ENCODE peak calls at places on chromosomes 4 and X, in five cellular contexts. One of them, this sample, is unnamed.

GRCh38 chr4:41749650-41750049 is 1.1 kb upstream of the PHOX2B start:
- DNase-seq in K562: no peak
- DNase-seq in breast epithelium: no peak
- DNase-seq in uterus: no peak
- DNase-seq in coronary artery: no peak
- DNase-seq in this sample: no peak

GRCh38 chrX:110081740-110082139 is 78.8 kb downstream of the TMEM164 start:
- DNase-seq in breast epithelium: no peak
- DNase-seq in K562: no peak
- DNase-seq in uterus: no peak
- DNase-seq in coronary artery: peak
- DNase-seq in this sample: no peak

GRCh38 chrX:115499112-115499805 is 61.7 kb upstream of the PLS3 start:
- DNase-seq in breast epithelium: no peak
- DNase-seq in uterus: no peak
- DNase-seq in coronary artery: no peak
- DNase-seq in K562: no peak
- DNase-seq in this sample: no peak

GRCh38 chr4:73726000-73726399 is 14.4 kb upstream of the CXCL8 start:
- DNase-seq in coronary artery: no peak
- DNase-seq in breast epithelium: no peak
- DNase-seq in uterus: no peak
- DNase-seq in K562: no peak
- DNase-seq in this sample: no peak

GRCh38 chrX:48919360-48919821 is 567 bp upstream of the PIM2 start:
- DNase-seq in coronary artery: no peak
- DNase-seq in breast epithelium: no peak
- DNase-seq in uterus: no peak
- DNase-seq in K562: peak
- DNase-seq in this sample: peak

GRCh38 chr4:75679876-75680575 is 6.8 kb upstream of the G3BP2 start:
- DNase-seq in breast epithelium: no peak
- DNase-seq in K562: no peak
- DNase-seq in uterus: no peak
- DNase-seq in coronary artery: no peak
- DNase-seq in this sample: no peak

GRCh38 chr4:122635205-122635604 is 14.3 kb upstream of the IL21 start:
- DNase-seq in coronary artery: no peak
- DNase-seq in uterus: no peak
- DNase-seq in K562: no peak
- DNase-seq in breast epithelium: no peak
- DNase-seq in this sample: no peak

GRCh38 chrX:2490634-2491033 is 10.1 kb downstream of the DHRSX start:
- DNase-seq in breast epithelium: peak
- DNase-seq in coronary artery: no peak
- DNase-seq in uterus: no peak
- DNase-seq in K562: no peak
- DNase-seq in this sample: no peak

GRCh38 chr4:168515222-168516011 is 18.6 kb downstream of the PALLD start:
- DNase-seq in K562: no peak
- DNase-seq in coronary artery: no peak
- DNase-seq in breast epithelium: no peak
- DNase-seq in uterus: no peak
- DNase-seq in this sample: no peak

GRCh38 chr4:53321151-53321987 is 44.5 kb downstream of the SCFD2 start:
- DNase-seq in coronary artery: no peak
- DNase-seq in K562: no peak
- DNase-seq in breast epithelium: no peak
- DNase-seq in uterus: no peak
- DNase-seq in this sample: no peak

GRCh38 chr4:78695910-78696309 is 80.2 kb upstream of the BMP2K start:
- DNase-seq in breast epithelium: no peak
- DNase-seq in uterus: no peak
- DNase-seq in coronary artery: no peak
- DNase-seq in K562: no peak
- DNase-seq in this sample: no peak

GRCh38 chr4:107757860-107758476 is 37.9 kb upstream of the PAPSS1 start:
- DNase-seq in K562: no peak
- DNase-seq in coronary artery: no peak
- DNase-seq in breast epithelium: no peak
- DNase-seq in uterus: no peak
- DNase-seq in this sample: no peak

GRCh38 chrX:39504227-39504626 is 593.5 kb downstream of the BCOR start:
- DNase-seq in breast epithelium: no peak
- DNase-seq in K562: no peak
- DNase-seq in uterus: no peak
- DNase-seq in coronary artery: no peak
- DNase-seq in this sample: no peak

GRCh38 chrX:39504850-39505259 is 592.9 kb downstream of the BCOR start:
- DNase-seq in K562: no peak
- DNase-seq in coronary artery: no peak
- DNase-seq in breast epithelium: no peak
- DNase-seq in uterus: no peak
- DNase-seq in this sample: no peak

GRCh38 chrX:39501822-39502221 is 595.9 kb downstream of the BCOR start:
- DNase-seq in uterus: no peak
- DNase-seq in coronary artery: no peak
- DNase-seq in breast epithelium: no peak
- DNase-seq in K562: no peak
- DNase-seq in this sample: no peak

GRCh38 chrX:39497717-39498265 is 600.0 kb downstream of the BCOR start:
- DNase-seq in breast epithelium: no peak
- DNase-seq in K562: no peak
- DNase-seq in coronary artery: no peak
- DNase-seq in uterus: no peak
- DNase-seq in this sample: no peak

DNA sequence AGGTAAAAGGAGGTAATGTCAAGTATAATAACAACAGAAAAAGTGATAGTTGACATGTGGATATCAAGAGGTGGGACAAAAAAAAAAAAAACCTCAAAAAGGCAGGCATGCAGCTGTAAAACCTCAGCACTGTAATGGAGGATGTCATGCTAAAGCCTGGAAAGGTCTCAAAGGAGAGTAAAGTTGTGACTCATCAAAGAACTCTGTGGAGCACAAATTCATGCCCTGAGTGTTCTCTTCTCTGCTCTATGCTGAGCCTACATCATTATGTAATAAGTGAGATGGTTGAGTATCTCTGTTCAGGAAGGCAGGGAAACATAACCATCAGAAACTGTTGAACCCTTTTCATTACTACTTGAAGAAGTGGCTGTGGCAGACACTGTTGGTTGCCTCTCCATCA is 597.8 kb downstream of the BCOR start:
- DNase-seq in K562: no peak
- DNase-seq in coronary artery: no peak
- DNase-seq in breast epithelium: no peak
- DNase-seq in uterus: no peak
- DNase-seq in this sample: no peak
- H3K4me3 ChIP-seq in K562: no peak
- H3K4me3 ChIP-seq in coronary artery: no peak
- H3K4me3 ChIP-seq in breast epithelium: no peak
- H3K4me3 ChIP-seq in uterus: no peak
- H3K4me3 ChIP-seq in this sample: no peak

GRCh38 chrX:47523713-47524166 is 37.3 kb upstream of the ARAF start:
- DNase-seq in breast epithelium: no peak
- DNase-seq in K562: no peak
- DNase-seq in coronary artery: no peak
- DNase-seq in uterus: no peak
- DNase-seq in this sample: no peak
- TF ChIP-seq CTCF in breast epithelium: no peak
- TF ChIP-seq CTCF in K562: no peak
- TF ChIP-seq CTCF in coronary artery: no peak
- TF ChIP-seq CTCF in uterus: no peak
- TF ChIP-seq CTCF in this sample: peak

GRCh38 chrX:19795289-19795688 is 92.1 kb downstream of the SH3KBP1 start:
- DNase-seq in K562: no peak
- DNase-seq in breast epithelium: no peak
- DNase-seq in uterus: no peak
- DNase-seq in coronary artery: no peak
- DNase-seq in this sample: no peak

GRCh38 chrX:19799319-19800182 is 87.8 kb downstream of the SH3KBP1 start:
- DNase-seq in uterus: no peak
- DNase-seq in K562: no peak
- DNase-seq in coronary artery: no peak
- DNase-seq in breast epithelium: no peak
- DNase-seq in this sample: peak

GRCh38 chrX:19794690-19795089 is 92.7 kb downstream of the SH3KBP1 start:
- DNase-seq in K562: no peak
- DNase-seq in coronary artery: no peak
- DNase-seq in breast epithelium: no peak
- DNase-seq in uterus: no peak
- DNase-seq in this sample: no peak

GRCh38 chrX:19800821-19801220 is 86.6 kb downstream of the SH3KBP1 start:
- DNase-seq in K562: no peak
- DNase-seq in breast epithelium: no peak
- DNase-seq in uterus: no peak
- DNase-seq in coronary artery: no peak
- DNase-seq in this sample: no peak

DNA sequence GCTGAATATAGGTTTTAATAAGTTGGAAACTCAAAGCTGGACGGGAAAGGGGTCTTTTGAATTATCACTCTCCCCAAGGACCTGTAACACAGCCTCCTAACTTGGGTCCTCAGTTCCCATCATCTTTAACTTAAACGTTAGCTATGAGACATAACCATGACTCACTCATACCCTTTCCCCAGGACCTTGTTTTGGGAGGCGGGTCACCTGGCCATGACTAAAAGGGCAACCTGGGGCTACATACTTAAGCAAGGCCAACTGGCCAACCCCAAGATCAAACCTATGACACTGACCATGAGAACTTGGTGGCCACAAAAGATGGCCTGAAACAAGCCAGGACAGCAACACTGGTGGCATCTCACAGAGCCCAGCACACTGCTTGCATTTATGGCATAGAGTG is 89.0 kb downstream of the SH3KBP1 start:
- DNase-seq in uterus: no peak
- DNase-seq in coronary artery: no peak
- DNase-seq in breast epithelium: no peak
- DNase-seq in K562: no peak
- DNase-seq in this sample: no peak
- H3K4me3 ChIP-seq in uterus: no peak
- H3K4me3 ChIP-seq in coronary artery: no peak
- H3K4me3 ChIP-seq in breast epithelium: no peak
- H3K4me3 ChIP-seq in K562: no peak
- H3K4me3 ChIP-seq in this sample: peak

GRCh38 chr4:141158219-141158618 is 24.9 kb upstream of the RNF150 start:
- DNase-seq in uterus: no peak
- DNase-seq in K562: peak
- DNase-seq in coronary artery: no peak
- DNase-seq in breast epithelium: no peak
- DNase-seq in this sample: no peak
- TF ChIP-seq CTCF in uterus: peak
- TF ChIP-seq CTCF in K562: peak
- TF ChIP-seq CTCF in coronary artery: peak
- TF ChIP-seq CTCF in breast epithelium: no peak
- TF ChIP-seq CTCF in this sample: no peak

GRCh38 chr4:10115271-10115656 is 1.3 kb downstream of the WDR1 start:
- DNase-seq in uterus: no peak
- DNase-seq in K562: no peak
- DNase-seq in coronary artery: no peak
- DNase-seq in breast epithelium: no peak
- DNase-seq in this sample: no peak

GRCh38 chr4:10115657-10116624 is 658 bp downstream of the WDR1 start:
- DNase-seq in K562: peak
- DNase-seq in uterus: peak
- DNase-seq in coronary artery: no peak
- DNase-seq in breast epithelium: peak
- DNase-seq in this sample: peak

GRCh38 chr4:10113362-10114047 is 3.1 kb downstream of the WDR1 start:
- DNase-seq in uterus: no peak
- DNase-seq in breast epithelium: no peak
- DNase-seq in coronary artery: no peak
- DNase-seq in K562: no peak
- DNase-seq in this sample: no peak

GRCh38 chr4:10114147-10114546 is 2.5 kb downstream of the WDR1 start:
- DNase-seq in K562: no peak
- DNase-seq in coronary artery: no peak
- DNase-seq in breast epithelium: no peak
- DNase-seq in uterus: no peak
- DNase-seq in this sample: no peak

GRCh38 chr4:10114607-10115006 is 2.0 kb downstream of the WDR1 start:
- DNase-seq in K562: no peak
- DNase-seq in uterus: no peak
- DNase-seq in breast epithelium: no peak
- DNase-seq in coronary artery: no peak
- DNase-seq in this sample: no peak
- H3K4me3 ChIP-seq in K562: peak
- H3K4me3 ChIP-seq in uterus: peak
- H3K4me3 ChIP-seq in breast epithelium: peak
- H3K4me3 ChIP-seq in coronary artery: peak
- H3K4me3 ChIP-seq in this sample: peak

DNA sequence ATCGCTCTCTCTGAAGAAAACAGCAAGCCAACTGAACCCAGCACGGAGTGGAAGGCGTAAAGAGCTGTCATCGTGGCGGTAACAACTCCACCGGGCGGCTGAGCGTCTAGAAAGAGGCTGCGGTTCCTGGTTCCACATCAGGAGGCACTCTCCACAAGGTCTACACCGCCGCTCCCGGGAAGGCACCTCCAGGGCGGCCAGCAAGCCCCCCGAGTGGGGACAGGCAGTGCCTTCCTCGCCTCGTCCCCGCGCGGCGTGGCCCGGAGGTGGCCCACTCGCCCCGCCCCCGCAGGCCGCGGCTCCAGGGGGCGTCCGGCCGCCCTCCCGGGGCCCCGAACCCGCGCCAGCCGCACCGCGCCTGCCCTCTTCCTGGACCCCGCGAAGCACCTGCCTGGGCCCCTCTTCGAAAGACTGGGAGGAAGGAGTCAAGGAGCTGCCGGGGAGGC is 747 bp downstream of the KLHL8 start:
- DNase-seq in K562: peak
- DNase-seq in uterus: peak
- DNase-seq in breast epithelium: no peak
- DNase-seq in coronary artery: no peak
- DNase-seq in this sample: peak
- TF ChIP-seq CTCF in K562: peak
- TF ChIP-seq CTCF in uterus: no peak
- TF ChIP-seq CTCF in breast epithelium: no peak
- TF ChIP-seq CTCF in coronary artery: no peak
- TF ChIP-seq CTCF in this sample: no peak

DNA sequence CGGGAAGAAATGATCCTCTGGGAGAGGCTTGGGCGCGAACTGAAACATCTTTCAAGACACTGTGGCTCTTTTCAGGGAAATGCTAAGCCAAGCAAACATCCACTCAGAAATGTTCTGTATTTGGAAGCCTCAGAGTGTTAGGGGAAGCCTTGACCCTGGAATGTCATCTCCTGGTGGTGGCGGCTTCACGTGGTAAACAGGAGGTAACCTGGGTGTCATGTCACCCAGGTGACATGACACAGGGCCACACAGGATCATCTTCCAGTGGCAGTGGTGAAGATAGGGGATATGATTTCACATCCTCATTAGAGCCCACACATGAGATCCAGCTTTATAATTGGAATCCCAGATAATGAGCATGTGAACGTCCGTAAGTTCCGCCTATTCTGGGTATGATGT is 140.0 kb downstream of the TBL1X start:
- DNase-seq in K562: no peak
- DNase-seq in uterus: no peak
- DNase-seq in coronary artery: no peak
- DNase-seq in breast epithelium: no peak
- DNase-seq in this sample: no peak
- H3K4me3 ChIP-seq in K562: no peak
- H3K4me3 ChIP-seq in uterus: no peak
- H3K4me3 ChIP-seq in coronary artery: peak
- H3K4me3 ChIP-seq in breast epithelium: no peak
- H3K4me3 ChIP-seq in this sample: no peak